ENCODE peak calls at places on chromosome X, in eight cellular contexts. One of them, this sample, is unnamed.

GRCh38 chrX:24063488-24063887 is 8.7 kb downstream of the EIF2S3 start:
- DNase-seq in aorta: no peak
- DNase-seq in kidney: no peak
- DNase-seq in cardiac muscle cell: no peak
- DNase-seq in pancreas: no peak
- DNase-seq in astrocyte: no peak
- DNase-seq in CD8-positive, alpha-beta memory T cell: no peak
- DNase-seq in MM.1S: no peak
- DNase-seq in this sample: no peak

GRCh38 chrX:43655961-43656494 is at the start of gene MAOA:
- DNase-seq in aorta: peak; percentile 92
- DNase-seq in kidney: peak; percentile 94
- DNase-seq in cardiac muscle cell: peak; percentile 35
- DNase-seq in pancreas: peak; percentile 53
- DNase-seq in astrocyte: no peak
- DNase-seq in CD8-positive, alpha-beta memory T cell: peak; percentile 13
- DNase-seq in MM.1S: no peak
- DNase-seq in this sample: peak; percentile 4

GRCh38 chrX:7216981-7217587 is 69.1 kb upstream of the PUDP start:
- DNase-seq in aorta: no peak
- DNase-seq in kidney: no peak
- DNase-seq in cardiac muscle cell: no peak
- DNase-seq in pancreas: no peak
- DNase-seq in astrocyte: no peak
- DNase-seq in CD8-positive, alpha-beta memory T cell: no peak
- DNase-seq in MM.1S: no peak
- DNase-seq in this sample: no peak

GRCh38 chrX:139831689-139832456 is 101.0 kb downstream of the ATP11C start:
- DNase-seq in aorta: no peak
- DNase-seq in kidney: no peak
- DNase-seq in cardiac muscle cell: peak; percentile 19
- DNase-seq in pancreas: no peak
- DNase-seq in astrocyte: peak; percentile 56
- DNase-seq in CD8-positive, alpha-beta memory T cell: no peak
- DNase-seq in MM.1S: peak; percentile 23
- DNase-seq in this sample: no peak

GRCh38 chrX:46577116-46578005 is 3.8 kb downstream of the CHST7 start:
- DNase-seq in aorta: no peak
- DNase-seq in kidney: no peak
- DNase-seq in cardiac muscle cell: no peak
- DNase-seq in pancreas: no peak
- DNase-seq in astrocyte: peak; percentile 50
- DNase-seq in CD8-positive, alpha-beta memory T cell: no peak
- DNase-seq in MM.1S: no peak
- DNase-seq in this sample: no peak

GRCh38 chrX:11908371-11908770 is 150.3 kb downstream of the MSL3 start:
- DNase-seq in aorta: no peak
- DNase-seq in kidney: no peak
- DNase-seq in cardiac muscle cell: peak; percentile 10
- DNase-seq in pancreas: no peak
- DNase-seq in astrocyte: peak; percentile 15
- DNase-seq in CD8-positive, alpha-beta memory T cell: peak; percentile 27
- DNase-seq in MM.1S: no peak
- DNase-seq in this sample: no peak

GRCh38 chrX:50941638-50942037 is 31.1 kb downstream of the BMP15 start:
- DNase-seq in aorta: no peak
- DNase-seq in kidney: no peak
- DNase-seq in cardiac muscle cell: no peak
- DNase-seq in pancreas: no peak
- DNase-seq in astrocyte: no peak
- DNase-seq in CD8-positive, alpha-beta memory T cell: no peak
- DNase-seq in MM.1S: peak; percentile 6
- DNase-seq in this sample: no peak

GRCh38 chrX:55107911-55108310 is 19.1 kb downstream of the PAGE2 start:
- DNase-seq in aorta: no peak
- DNase-seq in kidney: no peak
- DNase-seq in cardiac muscle cell: no peak
- DNase-seq in pancreas: no peak
- DNase-seq in astrocyte: no peak
- DNase-seq in CD8-positive, alpha-beta memory T cell: no peak
- DNase-seq in MM.1S: no peak
- DNase-seq in this sample: no peak

GRCh38 chrX:42992199-42992943 is 214.4 kb upstream of the PPP1R2C start:
- DNase-seq in aorta: no peak
- DNase-seq in kidney: no peak
- DNase-seq in cardiac muscle cell: no peak
- DNase-seq in pancreas: no peak
- DNase-seq in astrocyte: peak; percentile 20
- DNase-seq in CD8-positive, alpha-beta memory T cell: no peak
- DNase-seq in MM.1S: no peak
- DNase-seq in this sample: no peak

GRCh38 chrX:106286053-106286650 is 118.0 kb downstream of the PWWP3B start:
- DNase-seq in aorta: no peak
- DNase-seq in kidney: no peak
- DNase-seq in cardiac muscle cell: no peak
- DNase-seq in pancreas: no peak
- DNase-seq in astrocyte: peak; percentile 62
- DNase-seq in CD8-positive, alpha-beta memory T cell: no peak
- DNase-seq in MM.1S: no peak
- DNase-seq in this sample: no peak

GRCh38 chrX:38277136-38277535 is 50.2 kb downstream of the RPGR start:
- DNase-seq in aorta: no peak
- DNase-seq in kidney: no peak
- DNase-seq in cardiac muscle cell: no peak
- DNase-seq in pancreas: no peak
- DNase-seq in astrocyte: no peak
- DNase-seq in CD8-positive, alpha-beta memory T cell: no peak
- DNase-seq in MM.1S: no peak
- DNase-seq in this sample: no peak

DNA sequence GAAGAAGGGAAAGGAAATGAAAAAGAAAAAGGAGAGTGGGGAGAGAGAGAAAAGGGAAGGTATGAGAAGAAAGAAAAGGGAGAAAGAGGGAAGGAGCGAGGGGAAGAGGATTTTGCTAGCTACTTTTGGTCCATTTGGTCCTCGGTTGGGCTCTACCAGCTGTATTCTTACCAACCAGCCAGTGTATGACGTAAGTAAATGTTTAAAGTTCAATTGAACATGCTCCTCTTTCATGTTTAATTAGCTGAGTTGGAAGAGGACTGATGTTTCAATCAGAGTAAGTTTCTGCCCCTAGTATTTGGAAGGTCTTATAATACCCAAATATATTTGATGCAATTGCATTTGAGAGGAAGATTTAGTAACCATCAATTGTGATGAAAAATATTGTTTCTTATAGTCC is 424.0 kb upstream of the CXorf51B start:
- DNase-seq in aorta: no peak
- DNase-seq in kidney: no peak
- DNase-seq in cardiac muscle cell: no peak
- DNase-seq in pancreas: no peak
- DNase-seq in astrocyte: no peak
- DNase-seq in CD8-positive, alpha-beta memory T cell: no peak
- DNase-seq in MM.1S: no peak
- DNase-seq in this sample: no peak
- H3K9me3 ChIP-seq in aorta: no peaks in the 10 kb centered on the region
- H3K9me3 ChIP-seq in kidney: no peaks in the 10 kb centered on the region
- H3K9me3 ChIP-seq in cardiac muscle cell: peaks cover 2% of the 10 kb centered on the region
- H3K9me3 ChIP-seq in pancreas: no peaks in the 10 kb centered on the region
- H3K9me3 ChIP-seq in astrocyte: no peaks in the 10 kb centered on the region
- H3K9me3 ChIP-seq in CD8-positive, alpha-beta memory T cell: no peaks in the 10 kb centered on the region
- H3K9me3 ChIP-seq in MM.1S: no peaks in the 10 kb centered on the region
- H3K9me3 ChIP-seq in this sample: no peaks in the 10 kb centered on the region

DNA sequence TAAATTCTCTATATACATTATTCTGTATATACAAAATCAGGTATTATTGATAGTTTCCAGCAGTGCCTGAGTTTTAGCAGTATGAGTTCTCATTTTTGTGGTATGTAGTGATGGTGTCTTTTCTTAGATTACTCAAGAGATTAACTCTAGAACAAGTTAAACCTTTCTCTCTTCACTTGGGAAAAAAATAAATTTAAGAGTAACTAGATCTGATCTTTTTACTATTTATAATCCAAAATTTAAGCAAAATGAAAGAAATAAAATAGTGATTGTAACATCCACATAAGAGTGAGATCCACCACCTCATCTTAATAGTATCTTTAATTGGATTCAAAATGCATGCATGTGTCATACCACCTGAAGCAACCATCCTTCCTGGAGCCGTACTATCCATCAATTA is 124.1 kb upstream of the DDX3X start:
- DNase-seq in aorta: no peak
- DNase-seq in kidney: no peak
- DNase-seq in cardiac muscle cell: no peak
- DNase-seq in pancreas: no peak
- DNase-seq in astrocyte: no peak
- DNase-seq in CD8-positive, alpha-beta memory T cell: no peak
- DNase-seq in MM.1S: no peak
- DNase-seq in this sample: no peak
- H3K9me3 ChIP-seq in aorta: no peaks in the 10 kb centered on the region
- H3K9me3 ChIP-seq in kidney: peaks cover 2% of the 10 kb centered on the region
- H3K9me3 ChIP-seq in cardiac muscle cell: no peaks in the 10 kb centered on the region
- H3K9me3 ChIP-seq in pancreas: no peaks in the 10 kb centered on the region
- H3K9me3 ChIP-seq in astrocyte: no peaks in the 10 kb centered on the region
- H3K9me3 ChIP-seq in CD8-positive, alpha-beta memory T cell: peaks cover 4% of the 10 kb centered on the region
- H3K9me3 ChIP-seq in MM.1S: no peaks in the 10 kb centered on the region
- H3K9me3 ChIP-seq in this sample: no peaks in the 10 kb centered on the region

DNA sequence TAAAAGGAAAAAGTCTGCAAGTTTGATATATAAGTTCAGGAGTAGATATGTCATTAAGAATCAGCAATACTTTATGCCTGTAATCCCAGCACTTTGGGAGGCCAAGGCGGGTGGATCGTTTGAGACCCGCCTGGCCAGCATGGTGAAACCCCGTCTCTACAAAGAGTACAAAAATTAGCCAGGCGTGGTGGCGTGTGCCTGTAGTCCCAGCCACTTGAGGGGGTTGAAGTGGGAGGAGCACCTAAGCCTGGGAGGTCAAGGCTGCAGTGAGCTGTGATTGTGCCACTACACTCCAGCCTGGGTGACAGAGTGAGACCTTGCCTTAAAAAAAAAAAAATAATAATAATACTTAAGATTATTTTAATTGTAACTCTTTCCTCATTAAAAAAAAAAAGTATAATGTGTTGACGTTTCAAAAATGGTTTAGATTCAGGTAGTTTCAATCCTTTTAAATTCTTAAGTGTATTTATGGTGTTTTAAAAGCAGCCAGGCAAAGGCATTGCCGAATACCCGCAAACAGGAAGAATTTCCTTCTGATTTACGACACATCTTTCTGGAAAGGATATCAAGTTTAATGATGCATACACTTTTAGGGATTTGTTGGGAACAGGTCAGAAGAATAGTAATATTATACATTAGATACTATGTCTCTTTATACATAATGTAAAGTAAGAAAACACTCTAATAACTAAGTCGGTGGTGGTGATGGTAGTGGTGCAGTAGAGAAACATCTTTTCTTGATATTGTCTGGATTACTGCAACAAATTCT is 80.9 kb downstream of the KDM6A start:
- DNase-seq in aorta: no peak
- DNase-seq in kidney: no peak
- DNase-seq in cardiac muscle cell: peak; percentile 55
- DNase-seq in pancreas: no peak
- DNase-seq in astrocyte: no peak
- DNase-seq in CD8-positive, alpha-beta memory T cell: no peak
- DNase-seq in MM.1S: no peak
- DNase-seq in this sample: no peak
- H3K9me3 ChIP-seq in aorta: no peaks in the 10 kb centered on the region
- H3K9me3 ChIP-seq in kidney: no peaks in the 10 kb centered on the region
- H3K9me3 ChIP-seq in cardiac muscle cell: no peaks in the 10 kb centered on the region
- H3K9me3 ChIP-seq in pancreas: no peaks in the 10 kb centered on the region
- H3K9me3 ChIP-seq in astrocyte: no peaks in the 10 kb centered on the region
- H3K9me3 ChIP-seq in CD8-positive, alpha-beta memory T cell: no peaks in the 10 kb centered on the region
- H3K9me3 ChIP-seq in MM.1S: no peaks in the 10 kb centered on the region
- H3K9me3 ChIP-seq in this sample: no peaks in the 10 kb centered on the region

GRCh38 chrX:154806837-154807501 is 1.7 kb upstream of the MPP1 start:
- DNase-seq in aorta: no peak
- DNase-seq in kidney: no peak
- DNase-seq in cardiac muscle cell: no peak
- DNase-seq in pancreas: no peak
- DNase-seq in astrocyte: no peak
- DNase-seq in CD8-positive, alpha-beta memory T cell: no peak
- DNase-seq in MM.1S: no peak
- DNase-seq in this sample: no peak

GRCh38 chrX:154802838-154803410 is 2.4 kb downstream of the MPP1 start:
- DNase-seq in aorta: no peak
- DNase-seq in kidney: no peak
- DNase-seq in cardiac muscle cell: no peak
- DNase-seq in pancreas: no peak
- DNase-seq in astrocyte: no peak
- DNase-seq in CD8-positive, alpha-beta memory T cell: no peak
- DNase-seq in MM.1S: no peak
- DNase-seq in this sample: no peak

GRCh38 chrX:154804564-154804956 is 725 bp downstream of the MPP1 start:
- DNase-seq in aorta: no peak
- DNase-seq in kidney: no peak
- DNase-seq in cardiac muscle cell: no peak
- DNase-seq in pancreas: no peak
- DNase-seq in astrocyte: no peak
- DNase-seq in CD8-positive, alpha-beta memory T cell: no peak
- DNase-seq in MM.1S: no peak
- DNase-seq in this sample: no peak

GRCh38 chrX:154804957-154805695 is at the start of gene MPP1:
- DNase-seq in aorta: peak; percentile 89
- DNase-seq in kidney: peak; percentile 89
- DNase-seq in cardiac muscle cell: peak; percentile 81
- DNase-seq in pancreas: peak; percentile 70
- DNase-seq in astrocyte: peak; percentile 52
- DNase-seq in CD8-positive, alpha-beta memory T cell: peak; percentile 77
- DNase-seq in MM.1S: peak; percentile 66
- DNase-seq in this sample: peak; percentile 59

GRCh38 chrX:154805696-154806091 is 409 bp upstream of the MPP1 start:
- DNase-seq in aorta: no peak
- DNase-seq in kidney: no peak
- DNase-seq in cardiac muscle cell: no peak
- DNase-seq in pancreas: no peak
- DNase-seq in astrocyte: peak; percentile 13
- DNase-seq in CD8-positive, alpha-beta memory T cell: no peak
- DNase-seq in MM.1S: no peak
- DNase-seq in this sample: no peak
- H3K9me3 ChIP-seq in aorta: no peaks in the 10 kb centered on the region
- H3K9me3 ChIP-seq in kidney: no peaks in the 10 kb centered on the region
- H3K9me3 ChIP-seq in cardiac muscle cell: no peaks in the 10 kb centered on the region
- H3K9me3 ChIP-seq in pancreas: no peaks in the 10 kb centered on the region
- H3K9me3 ChIP-seq in astrocyte: no peaks in the 10 kb centered on the region
- H3K9me3 ChIP-seq in CD8-positive, alpha-beta memory T cell: no peaks in the 10 kb centered on the region
- H3K9me3 ChIP-seq in MM.1S: no peaks in the 10 kb centered on the region
- H3K9me3 ChIP-seq in this sample: no peaks in the 10 kb centered on the region

GRCh38 chrX:119635179-119635578 is 29.0 kb upstream of the NKRF start:
- DNase-seq in aorta: no peak
- DNase-seq in kidney: no peak
- DNase-seq in cardiac muscle cell: no peak
- DNase-seq in pancreas: no peak
- DNase-seq in astrocyte: no peak
- DNase-seq in CD8-positive, alpha-beta memory T cell: no peak
- DNase-seq in MM.1S: peak; percentile 69
- DNase-seq in this sample: no peak
- H3K9me3 ChIP-seq in aorta: no peaks in the 10 kb centered on the region
- H3K9me3 ChIP-seq in kidney: no peaks in the 10 kb centered on the region
- H3K9me3 ChIP-seq in cardiac muscle cell: no peaks in the 10 kb centered on the region
- H3K9me3 ChIP-seq in pancreas: no peaks in the 10 kb centered on the region
- H3K9me3 ChIP-seq in astrocyte: no peaks in the 10 kb centered on the region
- H3K9me3 ChIP-seq in CD8-positive, alpha-beta memory T cell: no peaks in the 10 kb centered on the region
- H3K9me3 ChIP-seq in MM.1S: no peaks in the 10 kb centered on the region
- H3K9me3 ChIP-seq in this sample: no peaks in the 10 kb centered on the region

GRCh38 chrX:146396409-146396808 is 413.2 kb upstream of the CXorf51B start:
- DNase-seq in aorta: no peak
- DNase-seq in kidney: no peak
- DNase-seq in cardiac muscle cell: peak; percentile 4
- DNase-seq in pancreas: no peak
- DNase-seq in astrocyte: no peak
- DNase-seq in CD8-positive, alpha-beta memory T cell: no peak
- DNase-seq in MM.1S: peak; percentile 71
- DNase-seq in this sample: no peak
- H3K9me3 ChIP-seq in aorta: no peaks in the 10 kb centered on the region
- H3K9me3 ChIP-seq in kidney: no peaks in the 10 kb centered on the region
- H3K9me3 ChIP-seq in cardiac muscle cell: no peaks in the 10 kb centered on the region
- H3K9me3 ChIP-seq in pancreas: no peaks in the 10 kb centered on the region
- H3K9me3 ChIP-seq in astrocyte: peaks cover 3% of the 10 kb centered on the region
- H3K9me3 ChIP-seq in CD8-positive, alpha-beta memory T cell: no peaks in the 10 kb centered on the region
- H3K9me3 ChIP-seq in MM.1S: no peaks in the 10 kb centered on the region
- H3K9me3 ChIP-seq in this sample: no peaks in the 10 kb centered on the region